ENCODE peak calls at places on chromosomes 3 and 15, in five cellular contexts. R, W, H, B and D are unnamed samples.

GRCh38 chr3:123158899-123159390 is 42.8 kb upstream of the SEC22A start:
- DNase-seq in B (no peak), H (no peak), W (no peak), R (no peak), D (no peak)

GRCh38 chr3:42061711-42062408 is 29.3 kb upstream of the TRAK1 start:
- DNase-seq in R (no peak), W (peak), H (peak), B (peak), D (peak)

GRCh38 chr3:18012933-18013332 is 270.5 kb upstream of the TBC1D5 start:
- DNase-seq in W (no peak), H (no peak), B (no peak), R (no peak), D (no peak)

GRCh38 chr15:63586790-63587189 is 10.4 kb upstream of the FBXL22 start:
- DNase-seq in H (no peak), R (no peak), B (peak), W (no peak), D (no peak)

GRCh38 chr15:38612159-38612863 is 47.7 kb upstream of the RASGRP1 start:
- DNase-seq in R (no peak), W (no peak), H (no peak), B (no peak), D (no peak)

GRCh38 chr3:62363275-62363674 is 10.1 kb downstream of the FEZF2 start:
- DNase-seq in W (no peak), R (no peak), B (no peak), H (no peak), D (no peak)

GRCh38 chr3:46915297-46915822 is 37.8 kb downstream of the PTH1R start:
- DNase-seq in B (no peak), W (no peak), R (no peak), H (no peak), D (no peak)

GRCh38 chr3:74129611-74130010 is 484.8 kb downstream of the CNTN3 start:
- DNase-seq in W (no peak), H (no peak), B (no peak), R (no peak), D (no peak)

GRCh38 chr3:188151438-188151837 is 2.5 kb upstream of the LPP start:
- DNase-seq in W (no peak), H (no peak), R (no peak), B (no peak), D (no peak)

GRCh38 chr3:41608267-41608822 is 353.6 kb downstream of the ULK4 start:
- DNase-seq in R (no peak), H (no peak), B (no peak), W (no peak), D (no peak)

GRCh38 chr3:113070226-113071220 is 79.7 kb downstream of the GTPBP8 start:
- DNase-seq in R (no peak), W (no peak), B (peak), H (peak), D (peak)

GRCh38 chr3:32593903-32594525 is 23.4 kb upstream of the DYNC1LI1 start:
- DNase-seq in H (peak), B (no peak), R (no peak), W (no peak), D (peak)

GRCh38 chr3:197309528-197310361 is 11.3 kb upstream of the DLG1 start:
- DNase-seq in W (no peak), H (peak), R (peak), B (no peak), D (peak)

GRCh38 chr3:62445267-62445666 is 71.9 kb upstream of the FEZF2 start:
- DNase-seq in B (no peak), H (peak), W (no peak), R (peak), D (no peak)

GRCh38 chr3:121663171-121663847 is 2.6 kb upstream of the HCLS1 start:
- DNase-seq in W (no peak), H (no peak), B (no peak), R (no peak), D (no peak)

GRCh38 chr15:70741107-70741511 is 22.2 kb downstream of the UACA start:
- DNase-seq in W (no peak), H (peak), R (peak), B (peak), D (peak)

GRCh38 chr3:122992628-122993570 is 34.7 kb downstream of the SEMA5B start:
- DNase-seq in H (no peak), B (no peak), W (no peak), R (no peak), D (no peak)

GRCh38 chr15:80977627-80978036 is 12.0 kb downstream of the MESD start:
- DNase-seq in H (peak), R (peak), B (peak), W (peak), D (no peak)

DNA sequence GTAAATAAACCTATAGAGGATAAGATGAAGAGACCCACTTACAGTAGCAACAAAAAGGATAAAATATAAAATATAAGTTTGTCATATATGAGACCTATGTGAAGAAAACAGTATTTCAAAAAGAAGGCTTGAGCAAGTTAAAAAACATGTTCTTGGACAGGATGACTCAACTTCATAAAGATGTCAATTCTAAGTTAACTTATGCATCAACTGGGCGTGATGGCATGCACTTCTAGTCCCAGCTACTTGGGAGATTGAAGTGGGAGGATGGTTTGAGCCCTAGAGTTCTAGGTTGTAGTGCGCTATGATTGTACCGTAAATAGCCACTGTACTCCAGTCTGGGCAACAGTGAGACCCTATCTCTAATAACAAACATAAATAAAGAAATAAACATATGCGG is 59.7 kb downstream of the PDCD6IP start:
- DNase-seq in W (no peak), B (no peak), R (no peak), H (no peak), D (peak)
- H3K4me3 ChIP-seq in W (no peak), B (no peak), R (no peak), H (no peak), D (no peak)

GRCh38 chr3:158102660-158103085 is 3.5 kb downstream of the SHOX2 start:
- DNase-seq in W (no peak), B (no peak), H (no peak), R (no peak), D (peak)

GRCh38 chr3:158104346-158105020 is 1.7 kb downstream of the SHOX2 start:
- DNase-seq in W (no peak), H (no peak), B (no peak), R (no peak), D (no peak)

GRCh38 chr3:158105124-158105709 is 1.0 kb downstream of the SHOX2 start:
- DNase-seq in H (no peak), B (peak), R (no peak), W (no peak), D (no peak)

GRCh38 chr3:158103131-158103955 is 2.9 kb downstream of the SHOX2 start:
- DNase-seq in R (no peak), H (peak), W (peak), B (no peak), D (peak)

DNA sequence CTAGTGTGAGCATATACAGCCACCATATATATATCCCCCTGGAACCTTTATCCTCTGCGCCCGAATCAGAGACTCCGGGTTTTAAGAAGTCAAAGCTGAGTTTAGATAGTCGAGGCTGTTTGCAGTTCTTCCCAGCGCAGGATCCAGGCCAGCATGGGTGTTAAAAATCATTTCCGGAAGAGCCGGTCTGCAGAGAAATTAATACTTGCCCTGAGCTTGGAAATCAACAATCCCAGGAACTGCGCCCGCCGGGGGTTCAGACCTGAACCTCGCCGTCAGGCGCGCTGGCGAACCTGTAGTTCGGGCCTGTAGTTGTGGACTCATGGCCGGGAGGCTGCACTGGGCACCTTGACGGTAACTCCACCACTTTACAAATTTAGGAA is 2.3 kb downstream of the SHOX2 start:
- DNase-seq in W (no peak), H (no peak), B (no peak), R (no peak), D (no peak)
- H3K4me3 ChIP-seq in W (no peak), H (no peak), B (no peak), R (no peak), D (peak)

DNA sequence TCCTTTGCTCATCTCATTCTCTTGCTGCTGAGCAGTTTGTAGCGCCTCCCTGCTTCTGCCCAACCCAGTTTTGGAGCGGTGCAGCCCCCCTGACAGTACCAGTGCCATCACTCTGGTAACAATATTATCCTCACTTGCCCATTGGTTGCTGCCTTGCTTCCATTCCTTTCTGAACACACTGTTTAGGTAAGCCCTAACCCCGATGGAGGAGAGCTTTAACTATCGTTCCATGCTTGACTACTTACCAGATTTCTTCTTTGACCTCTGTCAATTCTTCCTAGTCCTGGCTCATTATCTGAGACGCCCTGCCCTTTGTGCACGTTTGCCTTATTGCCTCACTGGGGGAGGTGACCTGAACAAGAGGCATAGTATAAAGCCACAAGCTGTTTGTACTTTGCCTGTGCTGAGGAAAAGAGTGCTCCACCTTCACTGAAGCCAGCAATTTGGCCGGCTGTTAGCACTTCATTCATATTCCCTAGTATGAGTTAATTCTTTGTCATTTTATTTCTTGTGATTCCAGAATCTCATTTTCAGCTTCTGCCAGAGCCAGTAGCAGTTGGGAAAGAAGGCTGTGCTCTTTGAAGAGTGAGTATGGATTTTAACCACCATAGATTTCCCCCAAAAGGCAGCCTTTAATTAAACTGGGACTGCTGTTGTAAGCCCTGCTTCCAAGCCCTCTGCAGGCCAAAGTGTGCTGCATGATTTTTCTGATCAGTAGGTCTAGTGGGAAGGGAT is 11.9 kb downstream of the ABHD6 start:
- DNase-seq in B (no peak), R (no peak), W (no peak), H (no peak), D (no peak)
- H3K4me3 ChIP-seq in B (no peak), R (no peak), W (no peak), H (no peak), D (no peak)

GRCh38 chr3:169665264-169666078 is 2.0 kb upstream of the MECOM start:
- DNase-seq in R (no peak), W (no peak), H (no peak), B (no peak), D (no peak)
- H3K4me3 ChIP-seq in R (no peak), W (no peak), H (no peak), B (no peak), D (no peak)

GRCh38 chr3:37125195-37125594 is 49.2 kb downstream of the LRRFIP2 start:
- DNase-seq in R (no peak), W (no peak), B (no peak), H (no peak), D (no peak)

GRCh38 chr3:37127340-37127739 is 47.0 kb downstream of the LRRFIP2 start:
- DNase-seq in H (no peak), B (no peak), R (no peak), W (no peak), D (no peak)

GRCh38 chr3:37125702-37126101 is 48.7 kb downstream of the LRRFIP2 start:
- DNase-seq in H (no peak), B (no peak), R (no peak), W (no peak), D (no peak)

GRCh38 chr3:37124431-37124830 is 50.0 kb downstream of the LRRFIP2 start:
- DNase-seq in B (no peak), R (no peak), W (no peak), H (no peak), D (no peak)

DNA sequence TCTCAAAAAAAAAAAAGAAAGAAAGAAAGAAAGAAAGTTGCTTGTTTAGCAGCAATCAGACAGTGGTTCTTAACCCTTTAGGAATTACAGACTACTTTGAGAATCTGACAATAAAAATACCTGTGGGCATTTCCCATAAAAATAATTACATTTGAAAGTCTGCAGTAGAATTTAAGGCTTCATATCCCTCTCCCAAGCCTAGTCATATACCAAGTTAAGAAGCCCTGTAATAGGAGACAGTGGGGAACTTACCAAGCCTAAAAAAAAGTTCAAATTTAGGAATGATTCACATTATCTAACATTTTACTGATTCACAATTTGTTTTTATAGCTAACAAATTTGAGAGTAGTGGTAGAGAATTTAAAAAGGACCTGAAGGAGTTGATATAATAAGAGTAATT is 47.5 kb downstream of the LRRFIP2 start:
- DNase-seq in R (no peak), H (no peak), B (no peak), W (no peak), D (no peak)
- H3K4me3 ChIP-seq in R (no peak), H (no peak), B (no peak), W (no peak), D (no peak)

GRCh38 chr3:119122350-119122749 is 23.6 kb upstream of the TEX55 start:
- DNase-seq in W (no peak), H (no peak), R (no peak), B (no peak), D (no peak)
- H3K4me3 ChIP-seq in W (no peak), H (no peak), R (no peak), B (no peak), D (no peak)

GRCh38 chr3:12992629-12993021 is 80.6 kb downstream of the IQSEC1 start:
- DNase-seq in B (no peak), R (no peak), W (no peak), H (no peak), D (no peak)
- H3K4me3 ChIP-seq in B (peak), R (no peak), W (peak), H (no peak), D (no peak)